ENCODE peak calls at places on chromosomes 13 and 19, in nine cellular contexts. Z, M, K, I, P, G, H, R and O are unnamed samples.

GRCh38 chr19:43759515-43759914 is 4.8 kb upstream of the SMG9 start:
- DNase-seq in H (no peak), I (no peak), R (no peak), P (no peak), M (peak), Z (no peak), G (peak), K (peak), O (no peak)

GRCh38 chr13:31045621-31046081 is 113.2 kb downstream of the TEX26 start:
- DNase-seq in P (peak), R (peak), M (peak), H (peak), K (peak), G (peak), Z (peak), I (no peak), O (peak)

GRCh38 chr13:113110852-113111315 is 5.3 kb downstream of the F7 start:
- DNase-seq in P (no peak), R (no peak), G (no peak), Z (no peak), M (no peak), K (no peak), H (no peak), I (no peak), O (no peak)

GRCh38 chr19:32869369-32870153 is at the start of gene SLC7A9:
- DNase-seq in G (no peak), I (no peak), H (no peak), R (no peak), Z (no peak), M (no peak), K (no peak), P (no peak), O (no peak)

GRCh38 chr13:53160211-53160610 is 131.6 kb downstream of the OLFM4 start:
- DNase-seq in K (no peak), R (no peak), I (no peak), Z (no peak), H (no peak), G (no peak), P (no peak), M (no peak), O (no peak)

GRCh38 chr19:34806976-34807860 is 34.2 kb upstream of the ZNF599 start:
- DNase-seq in P (no peak), M (no peak), H (no peak), I (no peak), R (no peak), G (no peak), Z (no peak), K (peak), O (no peak)

GRCh38 chr13:28173793-28174192 is 35.4 kb downstream of the PAN3 start:
- DNase-seq in K (no peak), G (no peak), Z (no peak), I (no peak), M (no peak), H (no peak), P (no peak), R (no peak), O (no peak)

GRCh38 chr19:54164369-54165068 is 5.0 kb upstream of the LENG1 start:
- DNase-seq in P (peak), I (peak), M (peak), G (no peak), K (peak), Z (no peak), H (no peak), R (peak), O (no peak)

GRCh38 chr19:5018224-5019015 is 49.5 kb downstream of the KDM4B start:
- DNase-seq in Z (no peak), I (no peak), H (peak), G (no peak), P (no peak), M (no peak), R (no peak), K (peak), O (no peak)

GRCh38 chr19:44807162-44807561 is 1.7 kb upstream of the BCAM start:
- DNase-seq in I (no peak), P (no peak), Z (no peak), K (no peak), M (no peak), R (no peak), G (no peak), H (no peak), O (no peak)

GRCh38 chr19:12042893-12043292 is 7.4 kb upstream of the ZNF433 start:
- DNase-seq in I (no peak), P (no peak), Z (no peak), H (no peak), G (no peak), R (no peak), M (no peak), K (no peak), O (no peak)